ENCODE peak calls at places on chromosome 19, in seven cellular contexts. One of them, this sample, is unnamed.

GRCh38 chr19:56507446-56508281 is at the start of gene ZNF471:
- DNase-seq in mesenchymal stem cell: peak
- DNase-seq in IMR-90: peak
- DNase-seq in HEK293T: peak
- DNase-seq in stimulated activated CD4-positive, alpha-beta T cell treated with anti-CD3 and anti-CD28 coated beads, Interleukin-15, amount 100 ng/mL, for 48 hours: peak
- DNase-seq in H9: peak
- DNase-seq in SJSA1: peak
- DNase-seq in this sample: peak

GRCh38 chr19:32674153-32674958 is 624 bp downstream of the ANKRD27 start:
- DNase-seq in HEK293T: no peak
- DNase-seq in IMR-90: no peak
- DNase-seq in mesenchymal stem cell: no peak
- DNase-seq in stimulated activated CD4-positive, alpha-beta T cell treated with anti-CD3 and anti-CD28 coated beads, Interleukin-15, amount 100 ng/mL, for 48 hours: no peak
- DNase-seq in H9: no peak
- DNase-seq in SJSA1: peak
- DNase-seq in this sample: no peak

GRCh38 chr19:1262687-1263123 is 6.4 kb upstream of the CIRBP start:
- DNase-seq in HEK293T: no peak
- DNase-seq in mesenchymal stem cell: no peak
- DNase-seq in SJSA1: no peak
- DNase-seq in stimulated activated CD4-positive, alpha-beta T cell treated with anti-CD3 and anti-CD28 coated beads, Interleukin-15, amount 100 ng/mL, for 48 hours: no peak
- DNase-seq in IMR-90: no peak
- DNase-seq in H9: no peak
- DNase-seq in this sample: no peak

GRCh38 chr19:28444371-28444770 is 768.6 kb downstream of the UQCRFS1 start:
- DNase-seq in SJSA1: no peak
- DNase-seq in H9: no peak
- DNase-seq in stimulated activated CD4-positive, alpha-beta T cell treated with anti-CD3 and anti-CD28 coated beads, Interleukin-15, amount 100 ng/mL, for 48 hours: no peak
- DNase-seq in HEK293T: no peak
- DNase-seq in mesenchymal stem cell: no peak
- DNase-seq in IMR-90: no peak
- DNase-seq in this sample: no peak

GRCh38 chr19:50434525-50434924 is 1.8 kb downstream of the MYBPC2 start:
- DNase-seq in IMR-90: no peak
- DNase-seq in mesenchymal stem cell: no peak
- DNase-seq in stimulated activated CD4-positive, alpha-beta T cell treated with anti-CD3 and anti-CD28 coated beads, Interleukin-15, amount 100 ng/mL, for 48 hours: no peak
- DNase-seq in H9: no peak
- DNase-seq in HEK293T: no peak
- DNase-seq in SJSA1: no peak
- DNase-seq in this sample: no peak

GRCh38 chr19:55594996-55595530 is 4.3 kb downstream of the FIZ1 start:
- DNase-seq in stimulated activated CD4-positive, alpha-beta T cell treated with anti-CD3 and anti-CD28 coated beads, Interleukin-15, amount 100 ng/mL, for 48 hours: no peak
- DNase-seq in H9: no peak
- DNase-seq in SJSA1: no peak
- DNase-seq in mesenchymal stem cell: no peak
- DNase-seq in IMR-90: no peak
- DNase-seq in HEK293T: no peak
- DNase-seq in this sample: no peak

GRCh38 chr19:50432658-50433057 is at the start of gene MYBPC2:
- DNase-seq in H9: no peak
- DNase-seq in SJSA1: no peak
- DNase-seq in HEK293T: no peak
- DNase-seq in mesenchymal stem cell: no peak
- DNase-seq in stimulated activated CD4-positive, alpha-beta T cell treated with anti-CD3 and anti-CD28 coated beads, Interleukin-15, amount 100 ng/mL, for 48 hours: no peak
- DNase-seq in IMR-90: no peak
- DNase-seq in this sample: no peak

GRCh38 chr19:14081797-14082674 is 3.5 kb downstream of the C19orf67 start:
- DNase-seq in H9: no peak
- DNase-seq in HEK293T: no peak
- DNase-seq in stimulated activated CD4-positive, alpha-beta T cell treated with anti-CD3 and anti-CD28 coated beads, Interleukin-15, amount 100 ng/mL, for 48 hours: no peak
- DNase-seq in SJSA1: no peak
- DNase-seq in IMR-90: peak
- DNase-seq in mesenchymal stem cell: no peak
- DNase-seq in this sample: peak

GRCh38 chr19:37987356-37988332 is 80.6 kb downstream of the SIPA1L3 start:
- DNase-seq in mesenchymal stem cell: no peak
- DNase-seq in H9: peak
- DNase-seq in IMR-90: no peak
- DNase-seq in SJSA1: no peak
- DNase-seq in stimulated activated CD4-positive, alpha-beta T cell treated with anti-CD3 and anti-CD28 coated beads, Interleukin-15, amount 100 ng/mL, for 48 hours: no peak
- DNase-seq in HEK293T: peak
- DNase-seq in this sample: no peak

GRCh38 chr19:18223860-18224524 is 2.2 kb downstream of the PDE4C start:
- DNase-seq in HEK293T: peak
- DNase-seq in stimulated activated CD4-positive, alpha-beta T cell treated with anti-CD3 and anti-CD28 coated beads, Interleukin-15, amount 100 ng/mL, for 48 hours: no peak
- DNase-seq in H9: peak
- DNase-seq in IMR-90: no peak
- DNase-seq in SJSA1: no peak
- DNase-seq in mesenchymal stem cell: no peak
- DNase-seq in this sample: no peak

GRCh38 chr19:51547397-51548212 is 16.1 kb upstream of the SIGLEC6 start:
- DNase-seq in mesenchymal stem cell: peak
- DNase-seq in HEK293T: no peak
- DNase-seq in SJSA1: no peak
- DNase-seq in H9: no peak
- DNase-seq in stimulated activated CD4-positive, alpha-beta T cell treated with anti-CD3 and anti-CD28 coated beads, Interleukin-15, amount 100 ng/mL, for 48 hours: no peak
- DNase-seq in IMR-90: no peak
- DNase-seq in this sample: no peak

GRCh38 chr19:7582446-7582845 is 13.2 kb upstream of the CAMSAP3 start:
- DNase-seq in SJSA1: no peak
- DNase-seq in stimulated activated CD4-positive, alpha-beta T cell treated with anti-CD3 and anti-CD28 coated beads, Interleukin-15, amount 100 ng/mL, for 48 hours: no peak
- DNase-seq in mesenchymal stem cell: no peak
- DNase-seq in H9: no peak
- DNase-seq in IMR-90: no peak
- DNase-seq in HEK293T: no peak
- DNase-seq in this sample: no peak

GRCh38 chr19:45297674-45298073 is 25.0 kb downstream of the CKM start:
- DNase-seq in H9: no peak
- DNase-seq in HEK293T: no peak
- DNase-seq in SJSA1: no peak
- DNase-seq in stimulated activated CD4-positive, alpha-beta T cell treated with anti-CD3 and anti-CD28 coated beads, Interleukin-15, amount 100 ng/mL, for 48 hours: no peak
- DNase-seq in IMR-90: no peak
- DNase-seq in mesenchymal stem cell: no peak
- DNase-seq in this sample: no peak